ENCODE peak calls at places on chromosomes 7 and 10, in four cellular contexts. K, M, X and H are unnamed samples.

GRCh38 chr7:150371131-150371995 is 2.7 kb downstream of the REPIN1 start:
- DNase-seq in M (no peak), X (no peak), K (no peak), H (no peak)

GRCh38 chr10:4766449-4766848 is 59.6 kb upstream of the AKR1E2 start:
- DNase-seq in M (no peak), K (no peak), X (no peak), H (no peak)

GRCh38 chr7:115618676-115619075 is 411.9 kb downstream of the TFEC start:
- DNase-seq in X (no peak), M (no peak), K (no peak), H (peak; percentile 4)

GRCh38 chr7:1264345-1265280 is 31.9 kb downstream of the UNCX start:
- DNase-seq in X (no peak), M (no peak), K (no peak), H (no peak)

GRCh38 chr10:96616961-96617360 is 30.1 kb upstream of the TM9SF3 start:
- DNase-seq in M (no peak), K (no peak), X (no peak), H (no peak)

GRCh38 chr10:62744136-62744535 is 60.4 kb upstream of the ADO start:
- DNase-seq in X (no peak), M (no peak), K (no peak), H (no peak)

GRCh38 chr7:35728412-35729060 is 33.6 kb upstream of the HERPUD2 start:
- DNase-seq in M (no peak), X (peak; percentile 29), K (no peak), H (no peak)

GRCh38 chr7:94228223-94228622 is 166.5 kb upstream of the COL1A2 start:
- DNase-seq in K (no peak), M (no peak), X (no peak), H (no peak)

GRCh38 chr10:3886666-3887251 is 101.8 kb upstream of the KLF6 start:
- DNase-seq in M (no peak), K (peak; percentile 84), X (no peak), H (peak; percentile 39)

GRCh38 chr10:45420453-45421192 is 46.6 kb downstream of the ALOX5 start:
- DNase-seq in K (peak; percentile 50), M (peak; percentile 79), X (peak; percentile 72), H (no peak)

GRCh38 chr7:152121432-152121831 is 96.0 kb downstream of the GALNT11 start:
- DNase-seq in K (no peak), M (no peak), X (no peak), H (no peak)

GRCh38 chr10:71409516-71410104 is 12.9 kb downstream of the CDH23 start:
- DNase-seq in K (no peak), M (no peak), X (no peak), H (no peak)

GRCh38 chr7:7618410-7618809 is 22.1 kb upstream of the UMAD1 start:
- DNase-seq in M (no peak), X (no peak), K (no peak), H (no peak)

GRCh38 chr10:86553639-86554038 is 32.0 kb upstream of the WAPL start:
- DNase-seq in K (no peak), X (no peak), M (no peak), H (no peak)

GRCh38 chr10:23438547-23439451 is at the start of gene OTUD1:
- DNase-seq in K (peak; percentile 85), X (peak; percentile 96), M (peak; percentile 85), H (peak; percentile 87)

GRCh38 chr10:93309062-93309461 is 173.1 kb downstream of the MYOF start:
- DNase-seq in X (no peak), M (no peak), K (peak; percentile 20), H (no peak)

GRCh38 chr10:130220251-130221185 is 84.3 kb downstream of the GLRX3 start:
- DNase-seq in K (no peak), M (no peak), X (no peak), H (no peak)

GRCh38 chr7:65946895-65947294 is 35.1 kb downstream of the GUSB start:
- DNase-seq in X (no peak), M (no peak), K (peak; percentile 70), H (peak; percentile 20)

GRCh38 chr10:91598211-91598981 is 34.5 kb downstream of the PPP1R3C start:
- DNase-seq in X (no peak), K (no peak), M (no peak), H (no peak)

GRCh38 chr7:43764039-43764789 is 5.7 kb downstream of the BLVRA start:
- DNase-seq in K (no peak), M (peak; percentile 11), X (peak; percentile 4), H (no peak)

GRCh38 chr7:43815373-43815772 is 53.9 kb downstream of the MRPS24 start:
- DNase-seq in K (no peak), X (no peak), M (no peak), H (no peak)

GRCh38 chr7:152968003-152968402 is 208.5 kb downstream of the ACTR3B start:
- DNase-seq in M (no peak), K (no peak), X (no peak), H (no peak)

GRCh38 chr10:89283174-89283987 is 18.5 kb upstream of the IFIT2 start:
- DNase-seq in K (no peak), M (no peak), X (no peak), H (no peak)

GRCh38 chr10:110163841-110164240 is 43.6 kb upstream of the MXI1 start:
- DNase-seq in M (no peak), K (no peak), X (no peak), H (no peak)

GRCh38 chr7:46569117-46569433 is 648.0 kb upstream of the IGFBP3 start:
- DNase-seq in X (no peak), K (no peak), M (no peak), H (no peak)

GRCh38 chr7:151663382-151664100 is 143.8 kb upstream of the RHEB start:
- DNase-seq in X (no peak), M (no peak), K (peak; percentile 47), H (no peak)

GRCh38 chr10:131144711-131145375 is 166.7 kb downstream of the TCERG1L start:
- DNase-seq in M (no peak), K (no peak), X (no peak), H (no peak)

GRCh38 chr10:131706952-131707351 is 193.9 kb upstream of the PPP2R2D start:
- DNase-seq in M (no peak), K (no peak), X (no peak), H (no peak)

GRCh38 chr7:69773535-69774225 is 175.4 kb downstream of the AUTS2 start:
- DNase-seq in K (no peak), X (no peak), M (no peak), H (no peak)

GRCh38 chr10:28906440-28906839 is 229.1 kb downstream of the BAMBI start:
- DNase-seq in K (no peak), M (no peak), X (no peak), H (no peak)

GRCh38 chr10:25547391-25547790 is 372.6 kb downstream of the GPR158 start:
- DNase-seq in X (no peak), K (no peak), M (no peak), H (no peak)

GRCh38 chr7:158737064-158737695 is 32.6 kb upstream of the NCAPG2 start:
- DNase-seq in M (no peak), X (no peak), K (no peak), H (no peak)

GRCh38 chr10:131735577-131735976 is 165.2 kb upstream of the PPP2R2D start:
- DNase-seq in X (no peak), K (no peak), M (no peak), H (no peak)

GRCh38 chr7:138324905-138325304 is 135.2 kb upstream of the TRIM24 start:
- DNase-seq in X (no peak), K (no peak), M (no peak), H (no peak)

GRCh38 chr7:25319707-25320106 is 91.4 kb upstream of the NPVF start:
- DNase-seq in K (no peak), M (no peak), X (no peak), H (no peak)

GRCh38 chr7:3309140-3309539 is 8.1 kb downstream of the SDK1 start:
- DNase-seq in M (no peak), X (no peak), K (no peak), H (no peak)

GRCh38 chr10:90674927-90675326 is 182.9 kb downstream of the HTR7 start:
- DNase-seq in K (peak; percentile 93), M (no peak), X (no peak), H (no peak)